ENCODE peak calls at places on chromosomes 1 and 21, in eight cellular contexts. P, N, L, O, T, R, E and G are unnamed samples.

GRCh38 chr1:201358596-201358995 is 18.9 kb downstream of the TNNT2 start:
- DNase-seq in P (no peak), N (no peak), L (no peak), O (no peak), T (peak), R (no peak), E (peak), G (peak)

GRCh38 chr1:20115479-20115878 is 3.9 kb downstream of the PLA2G2D start:
- DNase-seq in P (no peak), N (no peak), L (no peak), O (no peak), T (no peak), R (no peak), E (no peak), G (no peak)

GRCh38 chr1:120178799-120179419 is 2.6 kb upstream of the SEC22B start:
- DNase-seq in P (no peak), N (peak), L (no peak), O (no peak), T (no peak), R (no peak), E (no peak), G (peak)

GRCh38 chr1:1432951-1433803 is 2.3 kb upstream of the VWA1 start:
- DNase-seq in P (peak), N (no peak), L (no peak), O (peak), T (peak), R (peak), E (peak), G (peak)

GRCh38 chr1:112172294-112172882 is 182.9 kb upstream of the KCND3 start:
- DNase-seq in P (peak), N (peak), L (no peak), O (peak), T (peak), R (peak), E (peak), G (peak)

GRCh38 chr1:63774617-63775417 is 1.0 kb downstream of the ROR1 start:
- DNase-seq in P (peak), N (peak), L (no peak), O (peak), T (peak), R (no peak), E (peak), G (peak)

GRCh38 chr21:26948194-26948593 is 18.7 kb downstream of the ADAMTS5 start:
- DNase-seq in P (no peak), N (no peak), L (no peak), O (no peak), T (no peak), R (no peak), E (no peak), G (no peak)

GRCh38 chr1:10910490-10911273 is 101.8 kb upstream of the TARDBP start:
- DNase-seq in P (no peak), N (no peak), L (no peak), O (peak), T (no peak), R (no peak), E (no peak), G (no peak)

GRCh38 chr21:34037446-34037845 is 35.9 kb upstream of the MRPS6 start:
- DNase-seq in P (no peak), N (peak), L (no peak), O (no peak), T (no peak), R (no peak), E (no peak), G (no peak)

GRCh38 chr1:62395291-62395690 is 41.6 kb upstream of the USP1 start:
- DNase-seq in P (no peak), N (no peak), L (no peak), O (no peak), T (no peak), R (no peak), E (no peak), G (no peak)

GRCh38 chr1:118907466-118907865 is 80.7 kb downstream of the TBX15 start:
- DNase-seq in P (no peak), N (no peak), L (no peak), O (no peak), T (no peak), R (no peak), E (no peak), G (no peak)

GRCh38 chr1:33575324-33575879 is 103.0 kb downstream of the ZSCAN20 start:
- DNase-seq in P (no peak), N (no peak), L (no peak), O (no peak), T (peak), R (no peak), E (peak), G (no peak)

GRCh38 chr21:42721341-42721824 is 68.0 kb downstream of the PDE9A start:
- DNase-seq in P (no peak), N (no peak), L (no peak), O (no peak), T (peak), R (no peak), E (no peak), G (no peak)

GRCh38 chr21:42725416-42725930 is 72.1 kb downstream of the PDE9A start:
- DNase-seq in P (no peak), N (peak), L (no peak), O (no peak), T (no peak), R (no peak), E (no peak), G (no peak)

GRCh38 chr21:42722153-42722552 is 68.7 kb downstream of the PDE9A start:
- DNase-seq in P (no peak), N (no peak), L (no peak), O (no peak), T (no peak), R (no peak), E (no peak), G (no peak)

GRCh38 chr21:42724226-42724920 is 71.0 kb downstream of the PDE9A start:
- DNase-seq in P (no peak), N (peak), L (no peak), O (no peak), T (peak), R (peak), E (no peak), G (no peak)

DNA sequence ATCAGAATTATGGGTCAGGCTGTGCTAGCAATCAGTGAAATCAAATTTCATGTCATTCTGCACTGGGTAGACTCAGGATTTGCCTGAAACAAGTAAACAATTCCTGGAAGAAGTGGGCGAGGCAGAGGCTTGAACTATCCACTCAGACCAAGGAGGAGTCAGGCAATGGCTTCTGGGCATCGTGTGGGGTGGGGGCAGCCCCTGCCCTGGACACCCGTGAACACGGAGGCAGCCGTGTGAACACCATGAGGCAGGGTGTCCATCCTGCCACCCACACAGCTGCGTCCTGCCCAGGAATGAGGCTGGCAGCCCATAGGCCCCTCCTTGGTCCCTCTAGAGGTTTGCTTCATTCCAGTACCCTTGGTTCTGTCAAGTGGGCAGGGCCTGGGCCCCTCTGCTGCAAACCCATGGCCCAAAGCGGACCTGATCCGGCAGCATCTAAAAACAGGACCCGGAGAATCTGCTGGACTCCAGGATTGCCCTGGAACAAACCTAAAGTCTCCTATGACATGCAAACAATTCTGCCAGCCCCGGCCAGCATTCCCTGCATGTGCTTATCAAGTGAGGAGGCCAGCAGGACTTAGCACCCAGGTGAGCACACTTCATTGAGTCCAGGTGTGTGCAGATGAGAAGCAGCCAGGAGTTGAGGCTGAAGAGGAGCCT is 69.5 kb downstream of the PDE9A start:
- DNase-seq in P (no peak), N (no peak), L (no peak), O (no peak), T (no peak), R (no peak), E (no peak), G (no peak)
- H3K27ac ChIP-seq in P (no peak), N (no peak), L (no peak), O (no peak), T (peak), R (peak), E (peak), G (no peak)

GRCh38 chr1:195768936-195769335 is 839.3 kb downstream of the KCNT2 start:
- DNase-seq in P (no peak), N (peak), L (no peak), O (no peak), T (no peak), R (no peak), E (no peak), G (no peak)
- H3K4me3 ChIP-seq in P (no peak), N (no peak), L (no peak), O (no peak), T (no peak), R (no peak), E (no peak), G (no peak)

GRCh38 chr1:214337536-214337935 is 56.6 kb downstream of the SMYD2 start:
- DNase-seq in P (no peak), N (peak), L (no peak), O (no peak), T (no peak), R (no peak), E (no peak), G (peak)
- H3K27ac ChIP-seq in P (no peak), N (peak), L (no peak), O (peak), T (peak), R (no peak), E (peak), G (peak)

GRCh38 chr1:25467193-25467592 is 36.5 kb downstream of the MACO1 start:
- DNase-seq in P (no peak), N (no peak), L (no peak), O (no peak), T (no peak), R (no peak), E (no peak), G (no peak)

GRCh38 chr1:25468037-25468436 is 37.3 kb downstream of the MACO1 start:
- DNase-seq in P (no peak), N (peak), L (no peak), O (no peak), T (no peak), R (no peak), E (no peak), G (no peak)

GRCh38 chr1:25469177-25469576 is 38.5 kb downstream of the MACO1 start:
- DNase-seq in P (no peak), N (peak), L (no peak), O (no peak), T (no peak), R (no peak), E (no peak), G (no peak)

GRCh38 chr1:25472494-25472893 is 41.8 kb downstream of the MACO1 start:
- DNase-seq in P (no peak), N (no peak), L (no peak), O (no peak), T (no peak), R (no peak), E (no peak), G (no peak)

GRCh38 chr1:25467616-25468015 is 36.9 kb downstream of the MACO1 start:
- DNase-seq in P (no peak), N (no peak), L (no peak), O (no peak), T (no peak), R (no peak), E (no peak), G (no peak)
- H3K4me3 ChIP-seq in P (no peak), N (no peak), L (no peak), O (no peak), T (no peak), R (no peak), E (no peak), G (no peak)

GRCh38 chr1:207898836-207899235 is 12.1 kb downstream of the CD34 start:
- DNase-seq in P (no peak), N (no peak), L (no peak), O (no peak), T (no peak), R (no peak), E (no peak), G (no peak)
- H3K27ac ChIP-seq in P (peak), N (no peak), L (no peak), O (no peak), T (peak), R (no peak), E (peak), G (no peak)